ENCODE peak calls at places on chromosome 19, in four cellular contexts. L is stimulated activated CD8-positive, alpha-beta memory T cell treated with anti-CD3 and anti-CD28 coated beads, Interleukin-2, amount 100 ng/mL, for 1 hour; C is EL; J is lung microvascular endothelial cell. I is an unnamed sample.

GRCh38 chr19:51294211-51294976 is 17.1 kb upstream of the IGLON5 start:
- DNase-seq in L (no peak), C (no peak), J (no peak), I (no peak)

GRCh38 chr19:14416743-14417214 is 2.4 kb downstream of the DDX39A start:
- DNase-seq in L (no peak), C (no peak), J (no peak), I (no peak)

GRCh38 chr19:40561947-40562346 is 14.7 kb upstream of the SHKBP1 start:
- DNase-seq in L (no peak), C (no peak), J (no peak), I (no peak)

GRCh38 chr19:48524221-48524620 is 12.6 kb upstream of the LMTK3 start:
- DNase-seq in L (no peak), C (no peak), J (no peak), I (no peak)

GRCh38 chr19:39126593-39127187 is 1.1 kb downstream of the PAK4 start:
- DNase-seq in L (no peak), C (peak), J (peak), I (no peak)

GRCh38 chr19:20244356-20244755 is 77.3 kb downstream of the ZNF486 start:
- DNase-seq in L (no peak), C (no peak), J (no peak), I (no peak)

GRCh38 chr19:45767410-45767880 is 1.6 kb downstream of the SIX5 start:
- DNase-seq in L (no peak), C (peak), J (peak), I (peak)

GRCh38 chr19:28285078-28285477 is 927.9 kb downstream of the UQCRFS1 start:
- DNase-seq in L (no peak), C (no peak), J (no peak), I (no peak)

GRCh38 chr19:18097993-18098890 is 664 bp downstream of the MAST3 start:
- DNase-seq in L (no peak), C (no peak), J (no peak), I (no peak)

GRCh38 chr19:48810151-48810550 is 678 bp downstream of the BCAT2 start:
- DNase-seq in L (no peak), C (no peak), J (no peak), I (no peak)

GRCh38 chr19:29119582-29119981 is 93.4 kb downstream of the UQCRFS1 start:
- DNase-seq in L (no peak), C (no peak), J (no peak), I (peak)

GRCh38 chr19:55365245-55365644 is 2.2 kb upstream of the GARIN5B start:
- DNase-seq in L (no peak), C (no peak), J (no peak), I (no peak)

GRCh38 chr19:10911579-10912363 is 16.7 kb downstream of the YIPF2 start:
- DNase-seq in L (no peak), C (no peak), J (no peak), I (peak)

GRCh38 chr19:480016-480855 is 16.1 kb upstream of the MADCAM1 start:
- DNase-seq in L (no peak), C (no peak), J (peak), I (peak)

GRCh38 chr19:48554385-48555091 is 2.6 kb downstream of the SULT2B1 start:
- DNase-seq in L (no peak), C (peak), J (no peak), I (no peak)

GRCh38 chr19:33752018-33752790 is 44.5 kb upstream of the KCTD15 start:
- DNase-seq in L (no peak), C (no peak), J (no peak), I (no peak)

GRCh38 chr19:12494260-12494860 is 9.7 kb upstream of the ZNF709 start:
- DNase-seq in L (no peak), C (no peak), J (no peak), I (no peak)

GRCh38 chr19:54142166-54142780 is 4.7 kb downstream of the CNOT3 start:
- DNase-seq in L (no peak), C (no peak), J (no peak), I (no peak)

GRCh38 chr19:39247701-39248664 is 673 bp downstream of the IFNL4 start:
- DNase-seq in L (no peak), C (no peak), J (no peak), I (no peak)

GRCh38 chr19:45027371-45027770 is 11.5 kb upstream of the CLASRP start:
- DNase-seq in L (no peak), C (no peak), J (no peak), I (no peak)

GRCh38 chr19:4012092-4012974 is 4.8 kb downstream of the PIAS4 start:
- DNase-seq in L (no peak), C (no peak), J (no peak), I (no peak)

GRCh38 chr19:45041125-45041524 is 2.3 kb downstream of the CLASRP start:
- DNase-seq in L (no peak), C (no peak), J (no peak), I (no peak)

GRCh38 chr19:32387701-32388392 is 17.7 kb upstream of the DPY19L3 start:
- DNase-seq in L (no peak), C (peak), J (no peak), I (no peak)

GRCh38 chr19:33052352-33052972 is 12.2 kb downstream of the RHPN2 start:
- DNase-seq in L (no peak), C (peak), J (no peak), I (peak)

GRCh38 chr19:18204394-18205179 is 745 bp upstream of the RAB3A start:
- DNase-seq in L (no peak), C (no peak), J (no peak), I (no peak)

GRCh38 chr19:41480336-41480735 is 37.4 kb downstream of the ERICH4 start:
- DNase-seq in L (no peak), C (no peak), J (peak), I (no peak)

GRCh38 chr19:39413269-39413902 is 917 bp downstream of the PLEKHG2 start:
- DNase-seq in L (no peak), C (peak), J (peak), I (peak)

GRCh38 chr19:44529541-44529940 is at the start of gene CEACAM20:
- DNase-seq in L (no peak), C (no peak), J (no peak), I (no peak)

GRCh38 chr19:44823373-44823698 is 14.4 kb downstream of the BCAM start:
- DNase-seq in L (no peak), C (no peak), J (no peak), I (no peak)